ENCODE peak calls at places on chromosomes 13 and 19, in nine cellular contexts. G is ascending aorta, S is K562, W is endodermal cell, T is fibroblast of pulmonary artery, H is cardiac muscle cell, Z is suprapubic skin, E is upper lobe of left lung, O is tibial nerve. Y is an unnamed sample.

GRCh38 chr19:48397263-48397635 is 3.8 kb downstream of the GRIN2D start:
- DNase-seq in G (no peak), S (no peak), W (no peak), T (no peak), H (no peak), Z (peak), E (no peak), O (no peak), Y (no peak)

GRCh38 chr19:35284153-35285140 is 2.1 kb downstream of the HAMP start:
- DNase-seq in G (no peak), S (no peak), W (no peak), T (no peak), H (no peak), Z (no peak), E (no peak), O (no peak), Y (no peak)

GRCh38 chr19:2613507-2614295 is 88.8 kb downstream of the GNG7 start:
- DNase-seq in G (no peak), S (peak), W (peak), T (peak), H (peak), Z (no peak), E (peak), O (no peak), Y (peak)

GRCh38 chr19:10255358-10255757 is 3.3 kb downstream of the MRPL4 start:
- DNase-seq in G (no peak), S (no peak), W (no peak), T (no peak), H (no peak), Z (no peak), E (no peak), O (no peak), Y (no peak)

GRCh38 chr19:46134527-46134926 is 10.0 kb upstream of the IGFL3 start:
- DNase-seq in G (no peak), S (no peak), W (no peak), T (peak), H (no peak), Z (no peak), E (no peak), O (no peak), Y (no peak)

GRCh38 chr19:38319421-38320258 is at the start of gene KCNK6:
- DNase-seq in G (no peak), S (no peak), W (peak), T (peak), H (peak), Z (no peak), E (peak), O (no peak), Y (no peak)

GRCh38 chr13:98557934-98558630 is 18.8 kb downstream of the STK24 start:
- DNase-seq in G (peak), S (no peak), W (no peak), T (no peak), H (no peak), Z (no peak), E (no peak), O (no peak), Y (peak)

GRCh38 chr13:30711375-30711774 is 24.0 kb upstream of the ALOX5AP start:
- DNase-seq in G (peak), S (no peak), W (no peak), T (peak), H (no peak), Z (no peak), E (no peak), O (no peak), Y (no peak)

GRCh38 chr19:48784527-48784926 is 26.3 kb downstream of the BCAT2 start:
- DNase-seq in G (no peak), S (peak), W (no peak), T (peak), H (peak), Z (no peak), E (no peak), O (no peak), Y (no peak)

GRCh38 chr13:46712524-46712923 is 84.4 kb downstream of the ESD start:
- DNase-seq in G (no peak), S (no peak), W (peak), T (no peak), H (no peak), Z (no peak), E (no peak), O (no peak), Y (no peak)

GRCh38 chr13:48580185-48580803 is 47.4 kb upstream of the RCBTB2 start:
- DNase-seq in G (peak), S (peak), W (peak), T (peak), H (peak), Z (no peak), E (no peak), O (peak), Y (peak)

GRCh38 chr13:106088094-106088493 is 447.4 kb downstream of the EFNB2 start:
- DNase-seq in G (no peak), S (no peak), W (no peak), T (no peak), H (no peak), Z (no peak), E (no peak), O (no peak), Y (no peak)

GRCh38 chr19:35347171-35347929 is at the start of gene FFAR1:
- DNase-seq in G (peak), S (peak), W (peak), T (no peak), H (no peak), Z (peak), E (no peak), O (no peak), Y (peak)

GRCh38 chr13:51538626-51539179 is 45.6 kb upstream of the WDFY2 start:
- DNase-seq in G (no peak), S (no peak), W (no peak), T (no peak), H (no peak), Z (no peak), E (no peak), O (no peak), Y (no peak)

GRCh38 chr19:48991823-48992570 is 1.1 kb downstream of the GYS1 start:
- DNase-seq in G (peak), S (peak), W (peak), T (peak), H (peak), Z (no peak), E (peak), O (peak), Y (peak)

GRCh38 chr13:54185785-54186184 is 1157.2 kb downstream of the OLFM4 start:
- DNase-seq in G (no peak), S (no peak), W (peak), T (no peak), H (peak), Z (no peak), E (no peak), O (no peak), Y (no peak)

GRCh38 chr13:24241336-24241735 is 68.0 kb upstream of the C1QTNF9 start:
- DNase-seq in G (no peak), S (no peak), W (no peak), T (no peak), H (no peak), Z (no peak), E (no peak), O (no peak), Y (no peak)

GRCh38 chr13:50587122-50587521 is 256.4 kb downstream of the DLEU7 start:
- DNase-seq in G (no peak), S (no peak), W (no peak), T (no peak), H (no peak), Z (no peak), E (no peak), O (no peak), Y (no peak)

GRCh38 chr13:66958611-66959010 is 271.5 kb downstream of the PCDH9 start:
- DNase-seq in G (no peak), S (no peak), W (no peak), T (no peak), H (no peak), Z (no peak), E (no peak), O (no peak), Y (no peak)

GRCh38 chr13:113209336-113209879 is at the start of gene CUL4A:
- DNase-seq in G (peak), S (peak), W (peak), T (peak), H (peak), Z (no peak), E (peak), O (peak), Y (peak)

GRCh38 chr19:50949792-50950320 is 3.0 kb downstream of the KLK5 start:
- DNase-seq in G (no peak), S (no peak), W (peak), T (no peak), H (no peak), Z (no peak), E (peak), O (no peak), Y (no peak)

GRCh38 chr13:74210693-74211393 is 76.6 kb upstream of the KLF12 start:
- DNase-seq in G (peak), S (no peak), W (no peak), T (peak), H (peak), Z (no peak), E (no peak), O (no peak), Y (no peak)

GRCh38 chr13:108083056-108083455 is 132.3 kb downstream of the LIG4 start:
- DNase-seq in G (no peak), S (no peak), W (no peak), T (peak), H (no peak), Z (no peak), E (no peak), O (no peak), Y (no peak)

GRCh38 chr13:45943965-45944364 is 92.4 kb upstream of the SIAH3 start:
- DNase-seq in G (no peak), S (no peak), W (no peak), T (peak), H (no peak), Z (no peak), E (no peak), O (no peak), Y (no peak)

GRCh38 chr13:23140492-23140891 is 40.3 kb upstream of the SGCG start:
- DNase-seq in G (no peak), S (no peak), W (no peak), T (no peak), H (no peak), Z (no peak), E (no peak), O (no peak), Y (no peak)

GRCh38 chr13:63209330-63210017 is 1793.8 kb upstream of the PCDH20 start:
- DNase-seq in G (no peak), S (no peak), W (no peak), T (peak), H (no peak), Z (no peak), E (no peak), O (no peak), Y (no peak)

GRCh38 chr13:106418556-106418955 is 116.9 kb downstream of the EFNB2 start:
- DNase-seq in G (no peak), S (no peak), W (no peak), T (no peak), H (no peak), Z (no peak), E (no peak), O (no peak), Y (no peak)

GRCh38 chr19:41441321-41441945 is 1.5 kb upstream of the ERICH4 start:
- DNase-seq in G (no peak), S (no peak), W (no peak), T (no peak), H (no peak), Z (peak), E (no peak), O (no peak), Y (no peak)

GRCh38 chr19:31235806-31236205 is 113.4 kb downstream of the TSHZ3 start:
- DNase-seq in G (no peak), S (no peak), W (no peak), T (no peak), H (no peak), Z (no peak), E (no peak), O (no peak), Y (no peak)

GRCh38 chr13:42378383-42378780 is 106.4 kb downstream of the AKAP11 start:
- DNase-seq in G (no peak), S (no peak), W (no peak), T (no peak), H (no peak), Z (no peak), E (no peak), O (no peak), Y (no peak)

GRCh38 chr13:105538346-105538745 is 997.1 kb downstream of the EFNB2 start:
- DNase-seq in G (no peak), S (no peak), W (no peak), T (no peak), H (no peak), Z (no peak), E (no peak), O (no peak), Y (no peak)

GRCh38 chr13:25868483-25868882 is 183.3 kb downstream of the SHISA2 start:
- DNase-seq in G (no peak), S (no peak), W (no peak), T (no peak), H (no peak), Z (no peak), E (no peak), O (no peak), Y (no peak)
- H3K4me3 ChIP-seq in G (no peak), S (no peak), W (no peak), T (no peak), H (no peak), Z (no peak), E (no peak), O (no peak), Y (no peak)

GRCh38 chr19:53944933-53945332 is 17.8 kb upstream of the CACNG8 start:
- DNase-seq in G (no peak), S (no peak), W (no peak), T (no peak), H (no peak), Z (no peak), E (no peak), O (no peak), Y (no peak)
- TF ChIP-seq CTCF in G (no peak), S (no peak), W (no peak), T (no peak), H (no peak), Z (no peak), E (no peak), O (no peak), Y (no peak)

GRCh38 chr19:4064073-4064550 is 2.6 kb downstream of the ZBTB7A start:
- DNase-seq in G (no peak), S (no peak), W (peak), T (peak), H (peak), Z (no peak), E (peak), O (no peak), Y (peak)

GRCh38 chr19:4063369-4064072 is 3.2 kb downstream of the ZBTB7A start:
- DNase-seq in G (no peak), S (no peak), W (peak), T (no peak), H (no peak), Z (no peak), E (no peak), O (no peak), Y (no peak)

GRCh38 chr19:4061178-4061682 is 5.5 kb downstream of the ZBTB7A start:
- DNase-seq in G (peak), S (no peak), W (no peak), T (no peak), H (no peak), Z (peak), E (peak), O (peak), Y (peak)

GRCh38 chr19:4061683-4062575 is 4.8 kb downstream of the ZBTB7A start:
- DNase-seq in G (no peak), S (no peak), W (no peak), T (no peak), H (no peak), Z (no peak), E (peak), O (no peak), Y (peak)

DNA sequence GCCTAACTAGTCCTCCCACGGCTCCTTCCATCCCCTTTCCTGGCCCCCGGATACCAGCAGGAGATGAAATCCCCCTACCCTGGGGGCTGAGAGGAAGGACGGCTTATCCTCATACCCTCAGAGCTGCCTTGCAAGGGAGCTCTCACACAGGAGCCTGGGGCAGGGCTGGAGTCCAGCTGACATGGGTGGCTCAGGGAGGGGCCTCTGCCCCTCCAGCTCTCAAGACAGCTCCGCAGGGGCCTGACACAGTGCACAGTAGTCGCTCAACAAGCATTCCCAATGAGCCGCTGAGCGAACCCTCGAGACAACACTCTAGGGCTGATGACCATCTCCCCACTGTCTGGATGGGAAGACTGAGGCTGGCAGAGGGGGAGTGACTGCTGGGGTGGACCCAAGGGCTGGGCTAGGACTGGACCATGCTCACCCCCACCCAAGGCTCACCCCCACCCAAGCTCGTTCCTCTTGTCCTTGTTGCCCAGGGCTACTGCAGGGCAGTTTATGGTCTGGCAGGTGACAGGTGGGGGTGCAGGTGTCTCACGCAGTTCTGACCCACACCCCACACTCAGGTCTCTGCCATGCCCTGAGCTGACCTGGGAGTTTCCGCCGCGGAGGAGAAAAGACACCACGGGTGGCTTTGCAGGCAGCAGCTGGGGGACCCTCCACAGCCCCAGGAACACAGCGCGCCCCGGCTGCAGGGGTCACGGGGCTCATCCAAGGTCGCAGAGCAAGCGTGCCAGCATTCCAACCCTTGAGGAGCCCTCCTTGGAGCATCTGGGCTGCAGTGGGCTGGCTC is 3.9 kb downstream of the ZBTB7A start:
- DNase-seq in G (no peak), S (no peak), W (no peak), T (no peak), H (no peak), Z (no peak), E (peak), O (no peak), Y (no peak)
- H3K4me3 ChIP-seq in G (peak), S (peak), W (no peak), T (peak), H (no peak), Z (peak), E (peak), O (peak), Y (peak)

GRCh38 chr13:27448308-27448707 is 2.1 kb downstream of the MTIF3 start:
- DNase-seq in G (no peak), S (no peak), W (no peak), T (no peak), H (no peak), Z (no peak), E (no peak), O (no peak), Y (no peak)

GRCh38 chr13:27449081-27449603 is 1.2 kb downstream of the MTIF3 start:
- DNase-seq in G (no peak), S (no peak), W (no peak), T (no peak), H (no peak), Z (no peak), E (no peak), O (no peak), Y (no peak)

GRCh38 chr13:27446986-27447583 is 3.3 kb downstream of the MTIF3 start:
- DNase-seq in G (no peak), S (no peak), W (no peak), T (no peak), H (no peak), Z (no peak), E (no peak), O (no peak), Y (no peak)

GRCh38 chr13:27450921-27451461 is 627 bp upstream of the MTIF3 start:
- DNase-seq in G (peak), S (peak), W (peak), T (peak), H (peak), Z (peak), E (peak), O (no peak), Y (peak)

GRCh38 chr13:27449936-27450828 is at the start of gene MTIF3:
- DNase-seq in G (peak), S (peak), W (peak), T (peak), H (peak), Z (peak), E (peak), O (peak), Y (peak)
- TF ChIP-seq CTCF in G (peak), S (no peak), W (no peak), T (no peak), H (no peak), Z (no peak), E (no peak), O (peak), Y (no peak)

Y was measured in sigmoid colon.